ENCODE peak calls at places on chromosomes 16 and 17, in four cellular contexts. U, V, J and A are unnamed samples.

GRCh38 chr17:7250655-7251329 is 742 bp downstream of the CTDNEP1 start:
- DNase-seq in U (no peak), V (no peak), J (no peak), A (no peak)

GRCh38 chr17:82565551-82565950 is 46.0 kb downstream of the FOXK2 start:
- DNase-seq in U (no peak), V (no peak), J (no peak), A (no peak)

GRCh38 chr16:27498020-27498419 is 51.7 kb downstream of the GTF3C1 start:
- DNase-seq in U (no peak), V (no peak), J (no peak), A (no peak)

GRCh38 chr16:88963583-88963982 is 13.4 kb downstream of the CBFA2T3 start:
- DNase-seq in U (no peak), V (no peak), J (no peak), A (no peak)

GRCh38 chr16:25035494-25036405 is 20.6 kb upstream of the ARHGAP17 start:
- DNase-seq in U (no peak), V (no peak), J (no peak), A (no peak)

GRCh38 chr17:16407911-16408588 is 7.3 kb upstream of the TRPV2 start:
- DNase-seq in U (peak), V (peak), J (peak), A (peak)

GRCh38 chr16:82456683-82457082 is 170.1 kb upstream of the CDH13 start:
- DNase-seq in U (peak), V (peak), J (peak), A (peak)

GRCh38 chr17:76370261-76370993 is 14.0 kb upstream of the SPHK1 start:
- DNase-seq in U (peak), V (peak), J (no peak), A (no peak)

GRCh38 chr16:66619534-66620418 is 15.3 kb downstream of the CMTM3 start:
- DNase-seq in U (no peak), V (no peak), J (no peak), A (no peak)

GRCh38 chr17:82105882-82106696 is 8.1 kb upstream of the FASN start:
- DNase-seq in U (peak), V (peak), J (peak), A (peak)

GRCh38 chr17:69326302-69327059 is 452 bp downstream of the ABCA5 start:
- DNase-seq in U (no peak), V (no peak), J (peak), A (no peak)

GRCh38 chr16:67900156-67900555 is 7.1 kb downstream of the PSKH1 start:
- DNase-seq in U (no peak), V (no peak), J (no peak), A (no peak)

DNA sequence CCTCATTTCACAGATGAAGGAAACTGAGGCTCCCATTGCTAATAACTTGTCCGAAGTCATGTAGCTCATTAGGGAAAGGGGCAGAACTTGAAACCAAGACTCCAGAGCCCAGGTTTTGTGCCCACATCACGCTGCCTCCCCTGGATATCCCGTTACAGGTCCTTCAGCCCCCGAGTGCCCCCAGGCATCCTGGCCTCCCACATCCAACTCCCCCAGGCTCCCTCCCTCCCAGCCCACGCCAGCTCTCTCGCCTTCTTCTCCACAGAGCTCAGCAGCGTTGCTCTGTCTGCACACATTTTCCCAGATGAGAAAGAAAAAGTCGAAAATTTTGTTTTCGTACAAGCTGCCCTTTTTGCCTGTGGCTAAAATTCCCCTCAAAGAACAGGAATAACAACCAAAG is 14.3 kb upstream of the METTL22 start:
- DNase-seq in U (no peak), V (no peak), J (no peak), A (no peak)
- TF ChIP-seq FOXJ3 in U (no peak), V (no peak), J (no peak), A (no peak)

DNA sequence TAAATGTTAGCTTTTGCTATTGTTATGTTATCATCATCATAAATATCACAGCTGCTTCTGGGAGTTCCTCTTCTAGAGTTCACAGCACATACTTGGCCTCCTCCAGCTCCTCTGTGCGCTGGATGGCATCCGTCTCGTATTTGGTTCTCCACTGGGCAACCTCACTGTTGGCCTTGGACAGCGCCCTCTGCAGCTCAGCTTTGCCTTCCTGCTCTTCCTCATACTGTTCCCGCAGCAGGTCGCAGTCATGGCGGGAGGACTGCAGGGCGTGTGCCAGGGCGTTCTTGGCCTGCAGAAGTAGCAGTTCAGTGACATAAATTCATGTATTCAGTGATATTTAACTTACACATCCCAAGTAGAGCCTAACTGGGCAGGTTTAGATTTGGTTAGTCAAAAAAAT is 23.4 kb downstream of the MYH8 start:
- DNase-seq in U (no peak), V (no peak), J (no peak), A (peak)
- TF ChIP-seq FOXJ3 in U (no peak), V (no peak), J (no peak), A (no peak)

DNA sequence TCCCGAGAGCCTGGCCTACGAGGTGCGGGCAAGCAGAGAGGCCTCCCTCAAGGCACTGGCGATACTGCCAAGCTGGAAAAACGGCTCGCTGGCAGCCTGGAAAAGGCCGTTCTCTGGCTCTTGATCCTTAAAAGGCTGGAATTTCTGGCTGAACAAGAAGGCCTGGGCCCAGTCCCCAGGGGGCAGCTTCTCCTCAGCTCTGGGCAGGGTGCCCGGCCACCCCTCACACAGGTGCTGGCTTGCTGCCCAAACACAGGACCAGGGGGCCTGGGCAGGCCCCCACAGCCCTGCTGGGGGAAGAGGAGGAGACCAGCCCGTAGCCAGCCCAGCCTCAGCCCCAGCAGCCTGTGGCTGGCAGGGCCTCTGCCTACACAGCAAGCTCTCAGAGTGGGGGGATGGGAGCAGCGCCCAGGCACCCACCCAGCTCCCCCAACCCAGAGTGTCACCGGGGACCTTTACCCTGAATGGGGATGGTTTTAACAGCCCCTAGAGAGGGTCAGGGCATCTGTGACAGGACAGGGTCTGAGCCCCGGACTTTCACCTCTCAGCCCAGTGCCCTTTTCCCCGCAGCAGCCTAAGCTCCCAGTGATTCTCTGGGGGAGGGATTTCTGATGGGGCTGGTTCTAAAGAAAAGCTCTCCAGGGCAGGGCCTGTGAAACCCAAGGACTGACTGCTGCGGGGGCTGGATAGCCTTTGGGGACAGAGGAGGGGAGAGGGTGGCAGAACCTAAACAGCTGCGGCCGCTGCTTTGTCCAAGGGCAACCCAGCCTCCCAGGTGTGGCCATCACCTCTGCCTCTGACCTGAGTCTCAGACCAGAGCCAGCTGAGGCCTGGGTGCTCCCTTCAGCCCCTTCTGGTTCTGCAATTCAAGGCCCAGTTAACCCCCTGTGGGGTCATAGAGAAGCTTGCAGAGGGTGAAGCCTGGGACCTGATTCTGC is 38.6 kb upstream of the TOB1 start:
- DNase-seq in U (no peak), V (peak), J (peak), A (no peak)
- TF ChIP-seq FOXJ3 in U (no peak), V (peak), J (peak), A (no peak)

GRCh38 chr16:10968509-10968908 is 24.1 kb downstream of the CLEC16A start:
- DNase-seq in U (no peak), V (no peak), J (no peak), A (no peak)
- TF ChIP-seq FOXJ3 in U (no peak), V (no peak), J (no peak), A (no peak)

DNA sequence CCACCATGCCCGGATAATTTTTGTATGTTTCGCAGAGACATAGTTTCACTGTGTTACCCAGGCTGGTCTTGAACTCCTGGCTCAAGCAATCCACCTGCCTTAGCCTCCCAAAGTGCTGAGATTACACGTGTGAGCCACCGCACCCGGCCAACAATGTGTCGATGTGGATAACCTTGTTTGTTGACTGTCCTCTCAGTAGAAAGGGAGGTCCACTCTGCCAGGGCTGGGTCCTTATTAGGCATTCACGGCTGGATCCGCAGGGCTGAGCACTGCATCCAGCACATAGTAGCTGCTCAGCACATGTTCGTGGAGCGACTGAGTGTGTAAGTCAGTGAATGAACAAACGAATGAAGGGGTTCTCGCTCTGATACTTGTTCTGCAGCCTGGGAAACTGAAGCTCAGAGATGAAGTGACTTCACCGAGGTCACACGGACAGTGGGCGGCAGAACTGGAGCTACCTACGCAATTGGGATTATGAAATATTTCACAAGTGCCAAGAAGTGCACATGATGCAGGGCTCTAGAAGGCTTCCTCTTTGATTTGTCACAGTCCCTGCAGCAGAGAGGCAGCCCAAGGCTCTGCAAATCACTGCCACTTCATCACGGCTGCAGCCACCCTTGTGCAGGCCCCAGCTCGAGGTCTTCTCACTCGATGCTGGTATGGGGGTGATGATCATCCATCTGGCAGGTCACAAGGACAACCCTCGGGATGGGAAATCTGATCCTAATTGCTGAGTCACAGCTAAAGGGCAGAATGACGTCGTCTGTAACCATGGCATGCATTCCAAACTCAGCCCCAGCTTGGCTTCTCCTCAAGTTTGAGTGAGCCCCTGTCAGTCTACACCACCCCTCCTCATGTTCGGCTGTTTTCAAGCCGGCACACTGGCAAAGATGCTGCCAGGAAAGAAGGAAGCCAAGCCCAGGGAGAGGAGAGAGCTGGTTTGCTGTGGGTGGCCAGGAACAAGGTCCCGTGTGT is 28.0 kb upstream of the SNN start:
- DNase-seq in U (peak), V (no peak), J (peak), A (no peak)
- TF ChIP-seq FOXJ3 in U (no peak), V (no peak), J (peak), A (no peak)